ENCODE peak calls at places on chromosome 6, in seven cellular contexts. D is activated gamma-delta T cell treated with Interleukin-2 at 50 U/mL for 16 hours, E is ovary, L is left cardiac atrium, C is choroid plexus epithelial cell, T is HT-29, P is SJSA1. G is an unnamed sample.

GRCh38 chr6:1802495-1803395 is 193.0 kb downstream of the FOXC1 start:
- DNase-seq in D (no peak), E (no peak), L (no peak), C (peak; percentile 41), T (no peak), P (no peak), G (no peak)

GRCh38 chr6:24543683-24544082 is 48.9 kb downstream of the ALDH5A1 start:
- DNase-seq in D (no peak), E (no peak), L (no peak), C (no peak), T (no peak), P (no peak), G (no peak)

GRCh38 chr6:40210628-40211056 is 276.4 kb upstream of the MOCS1 start:
- DNase-seq in D (no peak), E (no peak), L (no peak), C (no peak), T (no peak), P (no peak), G (no peak)

GRCh38 chr6:14883921-14884320 is 361.9 kb upstream of the JARID2 start:
- DNase-seq in D (no peak), E (no peak), L (no peak), C (peak; percentile 44), T (no peak), P (no peak), G (no peak)

GRCh38 chr6:127266892-127267741 is 453 bp downstream of the RNF146 start:
- DNase-seq in D (peak; percentile 46), E (peak; percentile 54), L (peak; percentile 70), C (peak; percentile 39), T (no peak), P (peak; percentile 87), G (peak; percentile 23)

GRCh38 chr6:14957355-14958059 is 288.4 kb upstream of the JARID2 start:
- DNase-seq in D (no peak), E (no peak), L (no peak), C (no peak), T (no peak), P (no peak), G (no peak)

GRCh38 chr6:56004421-56004820 is 129.0 kb upstream of the BMP5 start:
- DNase-seq in D (no peak), E (no peak), L (no peak), C (peak; percentile 55), T (no peak), P (no peak), G (no peak)

GRCh38 chr6:169161572-169162167 is 92.0 kb downstream of the THBS2 start:
- DNase-seq in D (no peak), E (no peak), L (no peak), C (no peak), T (no peak), P (peak; percentile 82), G (no peak)

GRCh38 chr6:12328701-12329100 is 38.5 kb downstream of the EDN1 start:
- DNase-seq in D (no peak), E (no peak), L (no peak), C (no peak), T (no peak), P (peak; percentile 58), G (no peak)

GRCh38 chr6:160238786-160239751 is 19.6 kb downstream of the SLC22A2 start:
- DNase-seq in D (no peak), E (no peak), L (no peak), C (no peak), T (peak; percentile 20), P (no peak), G (no peak)

G was measured in effector CD4-positive, alpha-beta T cell.